ENCODE peak calls at places on chromosome 19, in five cellular contexts. W, C, N, Q and G are unnamed samples.

GRCh38 chr19:10621966-10622365 is 3.4 kb upstream of the SLC44A2 start:
- DNase-seq in W (no peak), C (no peak), N (no peak), Q (no peak), G (no peak)

GRCh38 chr19:23118400-23118799 is 1.6 kb downstream of the ZNF730 start:
- DNase-seq in W (no peak), C (no peak), N (no peak), Q (no peak), G (no peak)

GRCh38 chr19:37977992-37978391 is 71.0 kb downstream of the SIPA1L3 start:
- DNase-seq in W (no peak), C (no peak), N (no peak), Q (no peak), G (no peak)

GRCh38 chr19:947090-947706 is 21.4 kb downstream of the ARID3A start:
- DNase-seq in W (no peak), C (no peak), N (no peak), Q (peak; percentile 7), G (no peak)

GRCh38 chr19:13574933-13575332 is 68.7 kb upstream of the CACNA1A start:
- DNase-seq in W (no peak), C (no peak), N (no peak), Q (no peak), G (no peak)

GRCh38 chr19:42207767-42208259 is 9.7 kb downstream of the DEDD2 start:
- DNase-seq in W (no peak), C (no peak), N (no peak), Q (no peak), G (no peak)

GRCh38 chr19:38723606-38724379 is 20.5 kb downstream of the CAPN12 start:
- DNase-seq in W (no peak), C (no peak), N (no peak), Q (no peak), G (no peak)

GRCh38 chr19:36573948-36574726 is 1.0 kb upstream of the ZNF529 start:
- DNase-seq in W (no peak), C (no peak), N (no peak), Q (peak; percentile 33), G (no peak)

GRCh38 chr19:50843701-50844221 is 10.4 kb upstream of the KLK15 start:
- DNase-seq in W (no peak), C (no peak), N (no peak), Q (no peak), G (no peak)

GRCh38 chr19:7897289-7897688 is 6.4 kb upstream of the MAP2K7 start:
- DNase-seq in W (no peak), C (no peak), N (no peak), Q (no peak), G (no peak)

GRCh38 chr19:52335768-52336116 is 301 bp upstream of the ZNF610 start:
- DNase-seq in W (no peak), C (no peak), N (no peak), Q (no peak), G (no peak)

GRCh38 chr19:33301011-33301899 is 1.1 kb downstream of the CEBPA start:
- DNase-seq in W (peak; percentile 38), C (no peak), N (peak; percentile 88), Q (no peak), G (no peak)

GRCh38 chr19:1008268-1009042 is 8.2 kb downstream of the GRIN3B start:
- DNase-seq in W (no peak), C (no peak), N (no peak), Q (no peak), G (no peak)

GRCh38 chr19:1725100-1726064 is 27.9 kb upstream of the ONECUT3 start:
- DNase-seq in W (no peak), C (no peak), N (no peak), Q (peak; percentile 75), G (peak; percentile 60)

GRCh38 chr19:6739884-6740588 is 556 bp downstream of the TRIP10 start:
- DNase-seq in W (no peak), C (no peak), N (peak; percentile 82), Q (peak; percentile 68), G (peak; percentile 47)

GRCh38 chr19:31070126-31070525 is 279.1 kb downstream of the TSHZ3 start:
- DNase-seq in W (no peak), C (no peak), N (no peak), Q (no peak), G (no peak)

GRCh38 chr19:33402421-33403220 is 29.1 kb downstream of the CEBPG start:
- DNase-seq in W (no peak), C (peak; percentile 9), N (peak; percentile 62), Q (no peak), G (peak; percentile 36)

DNA sequence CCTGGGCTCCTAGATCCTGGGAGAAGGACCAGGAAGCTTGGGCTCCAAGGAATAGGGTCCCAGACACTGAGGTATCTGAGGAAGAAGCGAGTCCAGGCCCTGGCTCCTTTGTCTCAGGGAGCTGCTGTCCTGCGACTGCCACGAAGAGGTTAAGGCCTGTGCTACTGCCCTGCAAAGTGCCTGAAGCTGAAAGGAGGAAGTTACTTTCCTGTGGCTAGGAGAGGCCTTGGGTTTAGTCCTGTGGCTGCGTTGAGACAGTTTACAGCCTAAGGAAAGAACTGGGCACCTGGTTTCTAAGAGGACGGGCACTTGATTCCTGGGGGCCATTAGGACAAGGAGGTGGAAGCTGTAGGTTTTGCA is 2.8 kb downstream of the MYADM start:
- DNase-seq in W (no peak), C (no peak), N (peak; percentile 86), Q (peak; percentile 44), G (no peak)
- H3K4me3 ChIP-seq in W (no peak overlapping the region), C (no peak overlapping the region), N (peak overlapping the region; percentile 21), Q (no peak overlapping the region), G (no peak overlapping the region)

GRCh38 chr19:15622991-15623390 is 8.0 kb downstream of the CYP4F8 start:
- DNase-seq in W (no peak), C (no peak), N (no peak), Q (no peak), G (no peak)

GRCh38 chr19:15628236-15629002 is 12.3 kb upstream of the CYP4F3 start:
- DNase-seq in W (no peak), C (no peak), N (no peak), Q (no peak), G (no peak)

GRCh38 chr19:15629003-15629880 is 11.5 kb upstream of the CYP4F3 start:
- DNase-seq in W (peak; percentile 83), C (peak; percentile 72), N (peak; percentile 97), Q (no peak), G (peak; percentile 69)

GRCh38 chr19:15621801-15622200 is 6.8 kb downstream of the CYP4F8 start:
- DNase-seq in W (peak; percentile 9), C (no peak), N (no peak), Q (no peak), G (no peak)

GRCh38 chr19:15623711-15624318 is 8.8 kb downstream of the CYP4F8 start:
- DNase-seq in W (no peak), C (no peak), N (no peak), Q (no peak), G (no peak)
- TF ChIP-seq CTCF in W (no peak), C (no peak), N (no peak), Q (no peak), G (no peak)

DNA sequence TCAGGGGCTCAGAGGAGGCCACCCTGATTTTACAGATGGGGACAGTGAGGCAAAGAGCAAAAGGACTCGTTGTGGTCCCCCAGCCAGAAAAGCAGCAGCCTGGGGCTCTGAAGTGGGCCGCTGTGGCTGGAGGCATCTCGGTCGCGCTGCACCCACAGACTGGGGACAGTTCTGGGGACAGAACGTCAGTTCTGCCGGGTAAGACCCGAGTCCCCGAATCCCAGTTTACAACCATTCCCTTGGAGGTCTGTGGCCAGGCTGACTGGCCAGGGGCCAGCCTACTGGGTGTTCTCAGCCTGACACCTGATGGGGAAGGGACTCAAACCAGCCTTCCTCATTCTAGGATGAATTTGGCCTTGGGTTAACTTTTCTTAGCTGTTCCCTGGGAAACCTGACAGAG is 14.1 kb downstream of the SUGP1 start:
- DNase-seq in W (no peak), C (no peak), N (no peak), Q (no peak), G (no peak)
- H3K36me3 ChIP-seq in W (peaks cover 4% of the 10 kb centered on the region), C (no peaks in the 10 kb centered on the region), N (peaks cover 92% of the 10 kb centered on the region), Q (no peaks in the 10 kb centered on the region), G (no peaks in the 10 kb centered on the region)

DNA sequence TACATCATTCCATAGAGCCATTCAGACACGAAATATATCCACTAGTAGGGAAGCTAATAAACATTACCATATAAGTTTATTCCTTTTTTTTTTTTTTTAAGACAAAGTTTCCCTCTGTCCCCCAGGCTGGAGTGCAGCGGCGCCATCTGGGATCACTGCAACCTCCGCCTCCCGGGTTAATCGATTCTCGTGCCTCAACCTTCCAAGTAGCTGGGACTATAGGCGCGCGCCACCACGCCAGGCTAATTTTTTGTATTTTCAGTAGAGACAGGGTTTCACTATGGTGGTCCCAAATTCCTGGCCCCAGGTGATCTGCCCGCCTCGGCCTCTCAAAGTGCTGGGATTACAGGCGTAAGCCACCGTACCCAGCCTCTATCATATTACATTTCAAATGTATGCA is 612 bp upstream of the ZNF154 start:
- DNase-seq in W (no peak), C (no peak), N (no peak), Q (no peak), G (no peak)
- H3K4me3 ChIP-seq in W (no peak overlapping the region), C (no peak overlapping the region), N (no peak overlapping the region), Q (peak overlapping the region; percentile 70), G (no peak overlapping the region)

DNA sequence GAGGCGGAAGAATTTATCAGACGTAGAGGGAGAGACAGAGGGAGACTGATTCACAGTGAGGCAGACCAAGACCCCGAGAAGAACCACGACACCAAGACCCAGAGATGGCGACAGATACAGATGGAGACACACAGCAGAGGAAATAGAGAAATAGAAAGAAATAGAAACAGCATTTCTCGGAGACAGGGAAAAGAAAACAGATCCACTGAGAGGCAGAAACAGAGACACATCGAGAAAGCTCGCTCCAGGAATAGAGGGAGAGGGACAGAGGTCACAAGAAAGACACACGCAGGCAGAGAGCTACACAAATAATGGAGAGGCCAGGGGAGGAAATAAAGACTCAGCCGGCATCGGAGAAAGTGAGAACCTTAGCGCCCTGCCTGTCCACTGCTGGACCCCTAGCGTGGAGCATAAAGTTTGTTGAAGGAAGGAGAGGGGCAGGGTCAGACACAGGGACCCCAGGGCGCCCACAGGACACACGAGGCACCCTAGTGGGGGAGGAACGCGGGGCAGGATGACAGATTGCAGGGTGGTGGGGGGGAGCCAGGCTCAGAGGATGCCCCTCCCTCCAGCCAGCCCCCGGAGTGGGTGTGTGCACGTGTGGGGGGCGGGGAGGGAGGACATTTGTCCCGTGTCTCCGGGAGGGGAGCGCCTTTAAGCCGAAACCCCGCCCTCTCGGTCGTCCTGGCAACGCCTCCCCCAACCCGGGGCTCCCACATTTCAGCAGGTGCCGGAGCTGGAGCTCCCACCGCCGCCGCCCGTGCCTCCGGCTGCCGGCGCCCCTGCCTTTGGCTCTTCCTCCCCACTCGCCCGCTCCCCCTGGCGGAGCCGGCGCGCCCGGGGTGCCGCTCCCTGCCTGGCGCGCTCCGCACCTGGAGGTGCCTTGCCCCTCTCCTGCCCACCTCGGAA is at the start of gene PRKCG:
- DNase-seq in W (peak; percentile 31), C (no peak), N (peak; percentile 90), Q (peak; percentile 82), G (peak; percentile 89)
- TF ChIP-seq CTCF in W (peak; percentile 16), C (peak; percentile 49), N (peak; percentile 67), Q (peak; percentile 38), G (peak; percentile 84)

GRCh38 chr19:5693195-5694166 is 3.4 kb downstream of the RPL36 start:
- DNase-seq in W (no peak), C (no peak), N (peak; percentile 80), Q (peak; percentile 10), G (no peak)
- H3K36me3 ChIP-seq in W (peaks cover 5% of the 10 kb centered on the region), C (peaks cover 3% of the 10 kb centered on the region), N (peaks cover 61% of the 10 kb centered on the region), Q (no peaks in the 10 kb centered on the region), G (peaks cover 9% of the 10 kb centered on the region)